ENCODE peak calls at places on chromosome 1, in six cellular contexts. I is K562, O is H1, H is HepG2, T is GM12892, K is GM12878. D is an unnamed sample.
A peak's percentile ranks its signal among the peaks of the same experiment; 100 is the strongest.

GRCh38 chr1:107430540-107431228 is 289.8 kb downstream of the NTNG1 start:
- DNase-seq in I (peak; percentile 26), O (no peak), H (peak; percentile 67), T (no peak), K (peak; percentile 39), D (no peak)

GRCh38 chr1:7539772-7540175 is 231.3 kb upstream of the VAMP3 start:
- DNase-seq in I (peak; percentile 70), O (peak; percentile 90), H (no peak), T (no peak), K (no peak), D (no peak)

GRCh38 chr1:227779021-227779441 is 36.4 kb upstream of the PRSS38 start:
- DNase-seq in I (no peak), O (no peak), H (no peak), T (no peak), K (no peak), D (no peak)

GRCh38 chr1:174166530-174167328 is 7.4 kb downstream of the RABGAP1L start:
- DNase-seq in I (peak; percentile 62), O (no peak), H (no peak), T (no peak), K (no peak), D (no peak)

GRCh38 chr1:22137006-22137720 is 5.7 kb downstream of the WNT4 start:
- DNase-seq in I (no peak), O (no peak), H (no peak), T (no peak), K (no peak), D (no peak)

GRCh38 chr1:7479544-7479943 is 291.6 kb upstream of the VAMP3 start:
- DNase-seq in I (no peak), O (no peak), H (no peak), T (no peak), K (no peak), D (no peak)

GRCh38 chr1:43933386-43934278 is at the start of gene ARTN:
- DNase-seq in I (no peak), O (peak; percentile 89), H (no peak), T (no peak), K (no peak), D (no peak)

GRCh38 chr1:172547071-172547470 is 14.1 kb downstream of the SUCO start:
- DNase-seq in I (no peak), O (no peak), H (no peak), T (no peak), K (no peak), D (no peak)

GRCh38 chr1:167661527-167662436 is 31.8 kb downstream of the RCSD1 start:
- DNase-seq in I (no peak), O (no peak), H (no peak), T (no peak), K (no peak), D (no peak)

GRCh38 chr1:119475866-119476439 is 31.1 kb upstream of the HSD3B1 start:
- DNase-seq in I (peak; percentile 57), O (peak; percentile 85), H (peak; percentile 46), T (peak; percentile 31), K (no peak), D (peak; percentile 26)

GRCh38 chr1:6603851-6604558 is 1.3 kb upstream of the KLHL21 start:
- DNase-seq in I (no peak), O (peak; percentile 69), H (peak; percentile 97), T (no peak), K (no peak), D (no peak)

GRCh38 chr1:46643368-46643775 is 24.8 kb downstream of the ATPAF1 start:
- DNase-seq in I (no peak), O (no peak), H (peak; percentile 58), T (no peak), K (no peak), D (no peak)

GRCh38 chr1:6008696-6009095 is 16.5 kb upstream of the NPHP4 start:
- DNase-seq in I (no peak), O (no peak), H (no peak), T (no peak), K (no peak), D (no peak)

GRCh38 chr1:236345728-236346127 is 48.4 kb upstream of the EDARADD start:
- DNase-seq in I (no peak), O (peak; percentile 43), H (peak; percentile 13), T (no peak), K (no peak), D (no peak)

GRCh38 chr1:48026275-48026674 is 29.1 kb upstream of the TRABD2B start:
- DNase-seq in I (no peak), O (no peak), H (no peak), T (no peak), K (no peak), D (no peak)

GRCh38 chr1:90386899-90387334 is 330.2 kb downstream of the BARHL2 start:
- DNase-seq in I (no peak), O (no peak), H (no peak), T (no peak), K (no peak), D (no peak)

GRCh38 chr1:68231627-68232303 is 558 bp downstream of the WLS start:
- DNase-seq in I (no peak), O (no peak), H (no peak), T (no peak), K (no peak), D (no peak)

GRCh38 chr1:63643926-63644325 is 50.7 kb downstream of the PGM1 start:
- DNase-seq in I (no peak), O (no peak), H (no peak), T (no peak), K (no peak), D (no peak)

GRCh38 chr1:3788756-3789420 is 7.4 kb downstream of the LRRC47 start:
- DNase-seq in I (no peak), O (no peak), H (no peak), T (no peak), K (no peak), D (no peak)

GRCh38 chr1:84849312-84849711 is 43.7 kb downstream of the LPAR3 start:
- DNase-seq in I (no peak), O (no peak), H (no peak), T (no peak), K (no peak), D (no peak)

GRCh38 chr1:13945856-13946255 is 245.9 kb downstream of the PRDM2 start:
- DNase-seq in I (no peak), O (no peak), H (no peak), T (no peak), K (no peak), D (no peak)

GRCh38 chr1:211625040-211625439 is 46.1 kb upstream of the SLC30A1 start:
- DNase-seq in I (no peak), O (no peak), H (peak; percentile 76), T (no peak), K (no peak), D (no peak)

GRCh38 chr1:36803870-36804560 is 230.3 kb downstream of the GRIK3 start:
- DNase-seq in I (no peak), O (no peak), H (no peak), T (no peak), K (no peak), D (no peak)

GRCh38 chr1:66374561-66375111 is 159.3 kb upstream of the SGIP1 start:
- DNase-seq in I (no peak), O (no peak), H (no peak), T (no peak), K (peak; percentile 96), D (no peak)

GRCh38 chr1:167094690-167095089 is 815 bp downstream of the STYXL2 start:
- DNase-seq in I (no peak), O (no peak), H (no peak), T (no peak), K (no peak), D (no peak)

GRCh38 chr1:51569284-51570062 is 47.4 kb upstream of the OSBPL9 start:
- DNase-seq in I (peak; percentile 44), O (no peak), H (peak; percentile 16), T (no peak), K (peak; percentile 84), D (no peak)

GRCh38 chr1:228267962-228268890 is 60.4 kb downstream of the OBSCN start:
- DNase-seq in I (no peak), O (peak; percentile 45), H (no peak), T (no peak), K (no peak), D (no peak)

GRCh38 chr1:212188599-212189351 is 96.4 kb upstream of the PPP2R5A start:
- DNase-seq in I (no peak), O (no peak), H (no peak), T (no peak), K (no peak), D (no peak)

GRCh38 chr1:118951270-118951936 is 36.7 kb downstream of the TBX15 start:
- DNase-seq in I (no peak), O (no peak), H (no peak), T (no peak), K (no peak), D (no peak)

GRCh38 chr1:246506785-246507639 is at the start of gene SMYD3:
- DNase-seq in I (peak; percentile 97), O (peak; percentile 87), H (peak; percentile 77), T (peak; percentile 83), K (peak; percentile 32), D (peak; percentile 87)

GRCh38 chr1:235822685-235823084 is 44.0 kb downstream of the LYST start:
- DNase-seq in I (no peak), O (no peak), H (no peak), T (no peak), K (no peak), D (no peak)

GRCh38 chr1:175792126-175792525 is 48.7 kb upstream of the TNR start:
- DNase-seq in I (no peak), O (no peak), H (no peak), T (no peak), K (no peak), D (no peak)

GRCh38 chr1:57067863-57068262 is 102.0 kb upstream of the C8B start:
- DNase-seq in I (no peak), O (no peak), H (no peak), T (no peak), K (no peak), D (no peak)

GRCh38 chr1:16122916-16123315 is 33.0 kb downstream of the EPHA2 start:
- DNase-seq in I (no peak), O (no peak), H (no peak), T (no peak), K (peak; percentile 20), D (peak; percentile 66)
- TF ChIP-seq POLR2AphosphoS5 in I (no peak), O (no peak), H (no peak), T (no peak), K (no peak), D (no peak)

GRCh38 chr1:206921772-206922265 is at the start of gene FCMR:
- DNase-seq in I (no peak), O (no peak), H (peak; percentile 20), T (no peak), K (peak; percentile 86), D (no peak)
- TF ChIP-seq TAF1 in I (no peak), O (no peak), H (no peak), T (peak; percentile 29), K (peak; percentile 73), D (peak; percentile 62)

GRCh38 chr1:150696995-150697927 is at the start of gene GOLPH3L:
- DNase-seq in I (peak; percentile 95), O (peak; percentile 85), H (peak; percentile 99), T (peak; percentile 49), K (peak; percentile 99), D (peak; percentile 45)
- TF ChIP-seq POLR2A in I (peak; percentile 76), O (peak; percentile 54), H (peak; percentile 73), T (no peak), K (peak; percentile 36), D (no peak)

DNA sequence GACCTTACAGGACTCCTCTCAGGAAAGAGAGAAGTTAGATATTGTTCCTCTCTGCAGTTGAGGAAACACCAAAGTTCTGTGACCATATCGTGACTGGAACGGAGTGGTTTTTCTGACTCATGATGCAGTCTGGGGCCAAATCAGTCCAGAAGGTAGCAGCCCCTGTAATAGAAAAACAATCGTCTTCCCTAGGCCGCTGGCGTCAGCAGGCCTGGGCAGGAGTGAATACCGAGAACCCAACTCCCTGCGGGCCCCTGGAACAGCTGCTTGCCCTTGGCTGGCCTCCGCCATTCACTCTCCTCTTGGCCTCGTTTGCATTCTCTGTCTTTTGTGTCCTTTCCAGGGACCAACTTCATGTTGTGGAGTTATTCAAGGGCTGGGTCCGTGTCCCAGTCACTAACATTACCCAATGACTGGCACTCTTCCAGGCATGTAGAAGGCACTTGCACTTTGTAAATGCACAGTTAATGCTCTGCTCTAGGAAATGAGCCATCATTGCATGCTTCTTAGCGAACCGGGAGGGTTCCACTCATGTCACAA is 10.9 kb upstream of the CD101 start:
- DNase-seq in I (no peak), O (no peak), H (no peak), T (no peak), K (no peak), D (no peak)
- TF ChIP-seq POLR2AphosphoS5 in I (no peak), O (no peak), H (no peak), T (no peak), K (no peak), D (no peak)

D was measured in GM12891.